ENCODE peak calls at places on chromosomes 16 and 17, in five cellular contexts. R, W, F, U and E are unnamed samples.

GRCh38 chr17:55769625-55770000 is 18.8 kb downstream of the PCTP start:
- DNase-seq in U (no peak), F (no peak), R (peak; percentile 91), W (no peak), E (peak; percentile 97)

GRCh38 chr17:78532311-78532710 is 44.9 kb downstream of the DNAH17 start:
- DNase-seq in R (no peak), U (no peak), F (peak; percentile 16), W (no peak), E (no peak)

GRCh38 chr17:17401271-17401781 is 75.5 kb upstream of the MED9 start:
- DNase-seq in U (peak; percentile 43), R (no peak), W (no peak), F (no peak), E (peak; percentile 71)

GRCh38 chr16:85091522-85091910 is 20.8 kb downstream of the CIBAR2 start:
- DNase-seq in R (no peak), W (no peak), U (no peak), F (peak; percentile 15), E (no peak)

GRCh38 chr17:2264023-2264860 is 39.3 kb downstream of the SMG6 start:
- DNase-seq in W (no peak), R (no peak), F (no peak), U (no peak), E (no peak)

GRCh38 chr16:17476414-17477259 is 5.9 kb upstream of the XYLT1 start:
- DNase-seq in W (no peak), U (peak; percentile 34), F (no peak), R (peak; percentile 89), E (peak; percentile 85)

GRCh38 chr17:41678411-41678906 is 10.2 kb upstream of the EIF1 start:
- DNase-seq in R (no peak), U (no peak), W (no peak), F (no peak), E (no peak)

GRCh38 chr17:41912925-41913324 is 5.8 kb downstream of the ACLY start:
- DNase-seq in U (no peak), R (no peak), F (no peak), W (no peak), E (no peak)

GRCh38 chr17:65154770-65155589 is 17.8 kb downstream of the RGS9 start:
- DNase-seq in U (no peak), W (no peak), R (peak; percentile 26), F (no peak), E (peak; percentile 67)

GRCh38 chr17:10103712-10104111 is 94.7 kb downstream of the GAS7 start:
- DNase-seq in R (no peak), W (no peak), U (no peak), F (no peak), E (no peak)

GRCh38 chr16:52563767-52564611 is 17.0 kb upstream of the TOX3 start:
- DNase-seq in R (no peak), F (no peak), U (no peak), W (no peak), E (no peak)

GRCh38 chr17:19237389-19238166 is 412 bp downstream of the EPN2 start:
- DNase-seq in F (peak; percentile 81), R (peak; percentile 54), W (peak; percentile 13), U (peak; percentile 18), E (peak; percentile 53)